ENCODE peak calls at places on chromosomes 2 and 18, in eight cellular contexts. I, A, N, C, K, J, T and W are unnamed samples.

GRCh38 chr2:126950499-126950898 is 51.8 kb downstream of the TEX51 start:
- DNase-seq in I (no peak), A (no peak), N (no peak), C (no peak), K (no peak), J (no peak), T (no peak), W (no peak)

GRCh38 chr2:199409705-199410104 is 48.0 kb downstream of the SATB2 start:
- DNase-seq in I (no peak), A (no peak), N (peak; percentile 11), C (no peak), K (no peak), J (no peak), T (no peak), W (no peak)

GRCh38 chr2:14702258-14702657 is 69.7 kb downstream of the LRATD1 start:
- DNase-seq in I (no peak), A (no peak), N (peak; percentile 10), C (peak; percentile 48), K (no peak), J (no peak), T (no peak), W (no peak)

GRCh38 chr2:25201265-25201664 is 32.9 kb upstream of the POMC start:
- DNase-seq in I (no peak), A (no peak), N (no peak), C (no peak), K (no peak), J (no peak), T (no peak), W (no peak)

GRCh38 chr2:138187221-138187620 is 222.9 kb downstream of the HNMT start:
- DNase-seq in I (no peak), A (no peak), N (no peak), C (no peak), K (no peak), J (no peak), T (no peak), W (no peak)

GRCh38 chr2:79294994-79295393 is 135.4 kb upstream of the REG3A start:
- DNase-seq in I (no peak), A (no peak), N (no peak), C (no peak), K (no peak), J (no peak), T (no peak), W (no peak)

GRCh38 chr2:54772531-54772930 is 49.1 kb downstream of the EML6 start:
- DNase-seq in I (no peak), A (no peak), N (no peak), C (no peak), K (no peak), J (no peak), T (no peak), W (no peak)

GRCh38 chr18:23779696-23780303 is 90.5 kb downstream of the LAMA3 start:
- DNase-seq in I (peak; percentile 55), A (no peak), N (peak; percentile 28), C (no peak), K (no peak), J (no peak), T (no peak), W (no peak)

GRCh38 chr2:236608308-236608564 is 38.6 kb downstream of the ACKR3 start:
- DNase-seq in I (no peak), A (no peak), N (no peak), C (no peak), K (no peak), J (no peak), T (no peak), W (peak; percentile 12)

GRCh38 chr18:74290831-74291770 is 662 bp downstream of the CYB5A start:
- DNase-seq in I (no peak), A (no peak), N (no peak), C (peak; percentile 65), K (peak; percentile 56), J (peak; percentile 25), T (no peak), W (no peak)

GRCh38 chr18:28510210-28510609 is 333.3 kb upstream of the CDH2 start:
- DNase-seq in I (no peak), A (no peak), N (no peak), C (no peak), K (no peak), J (no peak), T (no peak), W (no peak)

GRCh38 chr2:95297088-95297487 is at the start of gene KCNIP3:
- DNase-seq in I (no peak), A (no peak), N (no peak), C (no peak), K (no peak), J (no peak), T (peak; percentile 34), W (no peak)

GRCh38 chr2:174051741-174052638 is 86.8 kb upstream of the SP3 start:
- DNase-seq in I (no peak), A (no peak), N (peak; percentile 83), C (peak; percentile 53), K (no peak), J (no peak), T (peak; percentile 73), W (peak; percentile 41)

GRCh38 chr2:237090906-237091305 is 5.2 kb downstream of the COPS8 start:
- DNase-seq in I (no peak), A (no peak), N (peak; percentile 37), C (no peak), K (no peak), J (no peak), T (peak; percentile 54), W (no peak)

GRCh38 chr2:54722641-54723299 is 692 bp upstream of the EML6 start:
- DNase-seq in I (no peak), A (no peak), N (peak; percentile 70), C (peak; percentile 41), K (no peak), J (peak; percentile 54), T (peak; percentile 86), W (no peak)

GRCh38 chr2:191675807-191676667 is 1.9 kb upstream of the NABP1 start:
- DNase-seq in I (no peak), A (peak; percentile 55), N (no peak), C (no peak), K (no peak), J (peak; percentile 39), T (no peak), W (no peak)

GRCh38 chr2:4909486-4909885 is 782.7 kb upstream of the SOX11 start:
- DNase-seq in I (no peak), A (no peak), N (no peak), C (no peak), K (no peak), J (no peak), T (no peak), W (no peak)

GRCh38 chr2:74261204-74261864 is 62.9 kb downstream of the MTHFD2 start:
- DNase-seq in I (no peak), A (no peak), N (no peak), C (peak; percentile 28), K (peak; percentile 34), J (peak; percentile 25), T (peak; percentile 37), W (no peak)

GRCh38 chr2:9769171-9770005 is 73.9 kb upstream of the TAF1B start:
- DNase-seq in I (no peak), A (no peak), N (peak; percentile 29), C (peak; percentile 60), K (no peak), J (no peak), T (no peak), W (no peak)

GRCh38 chr18:22165603-22166069 is 3.8 kb upstream of the GATA6 start:
- DNase-seq in I (no peak), A (no peak), N (no peak), C (no peak), K (no peak), J (no peak), T (no peak), W (no peak)

GRCh38 chr2:234427081-234428058 is 69.5 kb downstream of the ARL4C start:
- DNase-seq in I (peak; percentile 78), A (no peak), N (peak; percentile 90), C (no peak), K (peak; percentile 53), J (no peak), T (no peak), W (no peak)

GRCh38 chr2:235665656-235666239 is 171.9 kb downstream of the AGAP1 start:
- DNase-seq in I (no peak), A (no peak), N (peak; percentile 38), C (no peak), K (no peak), J (peak; percentile 61), T (peak; percentile 67), W (no peak)

GRCh38 chr18:37482433-37482832 is 83.2 kb downstream of the CELF4 start:
- DNase-seq in I (no peak), A (no peak), N (no peak), C (no peak), K (no peak), J (no peak), T (no peak), W (no peak)

GRCh38 chr18:26159353-26159752 is 25.7 kb downstream of the PSMA8 start:
- DNase-seq in I (no peak), A (no peak), N (no peak), C (no peak), K (no peak), J (no peak), T (no peak), W (no peak)

GRCh38 chr2:75528221-75528977 is 32.3 kb downstream of the EVA1A start:
- DNase-seq in I (no peak), A (no peak), N (no peak), C (peak; percentile 70), K (no peak), J (no peak), T (no peak), W (peak; percentile 22)

GRCh38 chr2:150415022-150415421 is 72.4 kb downstream of the RND3 start:
- DNase-seq in I (no peak), A (no peak), N (no peak), C (no peak), K (no peak), J (no peak), T (no peak), W (no peak)
- H3K4me3 ChIP-seq in I (no peak overlapping the region), A (no peak overlapping the region), N (no peak overlapping the region), C (no peak overlapping the region), K (no peak overlapping the region), J (no peak overlapping the region), T (no peak overlapping the region), W (no peak overlapping the region)

DNA sequence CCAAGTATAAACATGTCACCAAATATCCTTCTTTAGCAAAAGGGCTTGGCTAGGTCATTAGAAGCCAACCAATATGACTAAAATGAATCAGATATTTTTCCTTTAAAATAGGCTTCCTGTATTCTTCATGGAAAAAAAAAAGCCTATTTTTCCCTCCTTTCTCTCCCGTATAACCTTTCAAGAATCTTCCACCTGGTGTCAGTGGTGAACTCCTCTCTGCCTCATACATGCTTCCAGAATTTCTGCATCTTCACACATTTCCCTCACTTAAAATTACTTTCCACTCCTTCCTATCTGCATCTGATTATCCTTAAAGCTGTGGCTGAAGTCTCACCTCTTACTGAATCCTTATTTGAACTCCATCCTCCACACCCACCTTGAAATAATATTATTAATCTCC is 116.9 kb upstream of the FANCL start:
- DNase-seq in I (no peak), A (no peak), N (no peak), C (no peak), K (no peak), J (no peak), T (no peak), W (no peak)
- TF ChIP-seq CTCF in I (no peak), A (no peak), N (no peak), C (no peak), K (no peak), J (no peak), T (no peak), W (no peak)

GRCh38 chr2:176138526-176139169 is 9.1 kb downstream of the HOXD8 start:
- DNase-seq in I (no peak), A (peak; percentile 51), N (no peak), C (no peak), K (no peak), J (peak; percentile 56), T (no peak), W (no peak)
- H3K4me3 ChIP-seq in I (peak overlapping the region; percentile 78), A (peak overlapping the region; percentile 89), N (no peak overlapping the region), C (no peak overlapping the region), K (no peak overlapping the region), J (no peak overlapping the region), T (no peak overlapping the region), W (no peak overlapping the region)

GRCh38 chr18:12345491-12346239 is 31.4 kb downstream of the AFG3L2 start:
- DNase-seq in I (no peak), A (no peak), N (no peak), C (no peak), K (no peak), J (no peak), T (no peak), W (no peak)
- TF ChIP-seq CTCF in I (no peak), A (no peak), N (no peak), C (no peak), K (no peak), J (no peak), T (no peak), W (no peak)